ENCODE peak calls at places on chromosome 12, in six cellular contexts. B is IMR-90; A is stimulated activated CD4-positive, alpha-beta T cell treated with anti-CD3 and anti-CD28 coated beads, Interleukin-2, amount 100 ng/mL, for 48 hours; L is suprapubic skin; P is activated B cell treated with CpG ODN at 0.5 μM for 24 hours; E is T-helper 17 cell. U is an unnamed sample.

GRCh38 chr12:9041321-9041720 is 52.0 kb downstream of the KLRG1 start:
- DNase-seq in B (peak), E (no peak), A (no peak), L (no peak), P (no peak), U (no peak)

GRCh38 chr12:95265765-95266164 is 48.2 kb downstream of the VEZT start:
- DNase-seq in E (no peak), B (no peak), A (no peak), L (no peak), P (no peak), U (no peak)

GRCh38 chr12:42742691-42743090 is 153.1 kb upstream of the PRICKLE1 start:
- DNase-seq in P (no peak), E (no peak), L (no peak), B (no peak), A (no peak), U (no peak)

GRCh38 chr12:70842942-70843341 is 77.6 kb downstream of the PTPRR start:
- DNase-seq in L (no peak), B (no peak), E (no peak), A (no peak), P (no peak), U (no peak)

GRCh38 chr12:63753743-63754142 is 26.0 kb upstream of the RXYLT1 start:
- DNase-seq in L (no peak), E (no peak), B (no peak), A (no peak), P (no peak), U (no peak)

GRCh38 chr12:124346425-124347168 is 51.7 kb downstream of the RFLNA start:
- DNase-seq in B (no peak), E (no peak), L (no peak), P (no peak), A (no peak), U (no peak)

GRCh38 chr12:64983771-64984170 is 137.3 kb downstream of the WIF1 start:
- DNase-seq in E (no peak), A (no peak), P (no peak), L (no peak), B (no peak), U (no peak)

GRCh38 chr12:75923964-75924666 is 107.5 kb downstream of the PHLDA1 start:
- DNase-seq in B (no peak), P (no peak), L (no peak), A (no peak), E (no peak), U (no peak)

GRCh38 chr12:40921563-40922163 is 229.4 kb downstream of the CNTN1 start:
- DNase-seq in E (no peak), B (peak), L (no peak), A (no peak), P (no peak), U (no peak)

U was measured in mesenteric fat pad.